ENCODE peak calls at places on chromosomes 16 and 17, in seven cellular contexts. D is stimulated activated CD4-positive, alpha-beta T cell treated with anti-CD3 and anti-CD28 coated beads, Interleukin-2, amount 100 ng/mL, for 48 hours; R is colonic mucosa; W is DMS53; J is NCI-H2081; I is ELF-1; G is cardiac muscle cell. C is an unnamed sample.

GRCh38 chr17:17525956-17526355 is 29.8 kb upstream of the RASD1 start:
- DNase-seq in D (no peak), R (peak; percentile 51), W (no peak), J (no peak), I (no peak), G (no peak), C (no peak)

GRCh38 chr16:89334988-89335802 is 117.7 kb downstream of the ZNF778 start:
- DNase-seq in D (no peak), R (no peak), W (no peak), J (no peak), I (no peak), G (no peak), C (no peak)

GRCh38 chr16:17416461-17417221 is 54.1 kb downstream of the XYLT1 start:
- DNase-seq in D (peak; percentile 47), R (peak; percentile 41), W (peak; percentile 10), J (no peak), I (peak; percentile 77), G (peak; percentile 40), C (no peak)

GRCh38 chr16:35404273-35404672 is 1944.9 kb downstream of the TP53TG3F start:
- DNase-seq in D (no peak), R (no peak), W (no peak), J (no peak), I (no peak), G (no peak), C (no peak)

GRCh38 chr17:39243155-39243554 is 17.4 kb upstream of the STAC2 start:
- DNase-seq in D (no peak), R (no peak), W (no peak), J (no peak), I (no peak), G (no peak), C (no peak)

GRCh38 chr16:84922351-84923135 is 88.8 kb downstream of the ZDHHC7 start:
- DNase-seq in D (no peak), R (peak; percentile 49), W (peak; percentile 86), J (peak; percentile 22), I (peak; percentile 50), G (peak; percentile 65), C (no peak)

GRCh38 chr16:49884033-49884707 is 28.3 kb upstream of the ZNF423 start:
- DNase-seq in D (no peak), R (peak; percentile 78), W (no peak), J (no peak), I (no peak), G (peak; percentile 18), C (no peak)

GRCh38 chr17:214881-215331 is 33.5 kb upstream of the DOC2B start:
- DNase-seq in D (no peak), R (no peak), W (no peak), J (no peak), I (no peak), G (no peak), C (no peak)

GRCh38 chr16:70715860-70716357 is 30.1 kb upstream of the MTSS2 start:
- DNase-seq in D (no peak), R (no peak), W (no peak), J (no peak), I (no peak), G (peak; percentile 86), C (no peak)

GRCh38 chr16:2512920-2513404 is 790 bp upstream of the ATP6V0C start:
- DNase-seq in D (no peak), R (no peak), W (peak; percentile 59), J (no peak), I (peak; percentile 60), G (no peak), C (no peak)

GRCh38 chr16:50120732-50121131 is 32.4 kb upstream of the TENT4B start:
- DNase-seq in D (no peak), R (no peak), W (no peak), J (no peak), I (no peak), G (no peak), C (no peak)

GRCh38 chr16:15876503-15876902 is 11.9 kb downstream of the CEP20 start:
- DNase-seq in D (no peak), R (no peak), W (no peak), J (no peak), I (no peak), G (no peak), C (no peak)

GRCh38 chr17:82559779-82560642 is 40.5 kb downstream of the FOXK2 start:
- DNase-seq in D (no peak), R (no peak), W (peak; percentile 34), J (peak; percentile 10), I (no peak), G (no peak), C (no peak)

GRCh38 chr17:62188713-62189112 is 123.6 kb upstream of the MED13 start:
- DNase-seq in D (no peak), R (peak; percentile 72), W (peak; percentile 85), J (no peak), I (peak; percentile 61), G (no peak), C (peak; percentile 20)

GRCh38 chr17:83052241-83052564 is 27.2 kb upstream of the METRNL start:
- DNase-seq in D (no peak), R (no peak), W (no peak), J (no peak), I (no peak), G (no peak), C (no peak)

GRCh38 chr16:939311-939710 is 31.5 kb downstream of the LMF1 start:
- DNase-seq in D (no peak), R (no peak), W (no peak), J (no peak), I (no peak), G (no peak), C (no peak)

GRCh38 chr16:88060524-88061219 is 109.4 kb downstream of the BANP start:
- DNase-seq in D (no peak), R (no peak), W (no peak), J (no peak), I (no peak), G (no peak), C (no peak)

GRCh38 chr17:55990332-55991006 is 162.8 kb upstream of the ANKFN1 start:
- DNase-seq in D (no peak), R (no peak), W (no peak), J (no peak), I (no peak), G (no peak), C (no peak)

GRCh38 chr16:3959148-3959547 is 78.6 kb upstream of the CREBBP start:
- DNase-seq in D (no peak), R (no peak), W (peak; percentile 43), J (no peak), I (no peak), G (peak; percentile 79), C (no peak)

GRCh38 chr16:11498683-11499082 is 88.0 kb downstream of the LITAF start:
- DNase-seq in D (no peak), R (no peak), W (peak; percentile 13), J (no peak), I (no peak), G (no peak), C (no peak)

GRCh38 chr17:72661093-72661944 is 431.2 kb downstream of the SLC39A11 start:
- DNase-seq in D (no peak), R (no peak), W (peak; percentile 23), J (peak; percentile 40), I (peak; percentile 76), G (no peak), C (no peak)

GRCh38 chr16:84088695-84089395 is 27.9 kb downstream of the MBTPS1 start:
- DNase-seq in D (peak; percentile 27), R (peak; percentile 41), W (peak; percentile 49), J (no peak), I (peak; percentile 11), G (no peak), C (no peak)

GRCh38 chr16:67397451-67397801 is 4.1 kb upstream of the TPPP3 start:
- DNase-seq in D (no peak), R (no peak), W (no peak), J (no peak), I (no peak), G (no peak), C (no peak)

GRCh38 chr17:6572997-6573396 is 16.6 kb upstream of the PITPNM3 start:
- DNase-seq in D (no peak), R (no peak), W (no peak), J (no peak), I (no peak), G (no peak), C (no peak)

GRCh38 chr16:11165894-11166665 is 89.9 kb downstream of the SOCS1 start:
- DNase-seq in D (no peak), R (no peak), W (no peak), J (no peak), I (no peak), G (no peak), C (no peak)

GRCh38 chr17:44121206-44121605 is 2.2 kb downstream of the HDAC5 start:
- DNase-seq in D (no peak), R (no peak), W (peak; percentile 29), J (no peak), I (no peak), G (no peak), C (no peak)

GRCh38 chr16:68338326-68339119 is 27.7 kb downstream of the PRMT7 start:
- DNase-seq in D (no peak), R (no peak), W (no peak), J (no peak), I (no peak), G (no peak), C (no peak)

GRCh38 chr17:283911-284675 is 68.5 kb downstream of the RPH3AL start:
- DNase-seq in D (no peak), R (no peak), W (no peak), J (no peak), I (no peak), G (no peak), C (no peak)

GRCh38 chr16:6645758-6646423 is 686.8 kb upstream of the RBFOX1 start:
- DNase-seq in D (no peak), R (no peak), W (no peak), J (no peak), I (no peak), G (no peak), C (no peak)

C was measured in NT2/D1.